ENCODE peak calls at places on chromosomes 3 and 15, in four cellular contexts. B, G, X and H are unnamed samples.

GRCh38 chr3:119301001-119301400 is 6.8 kb downstream of the ARHGAP31 start:
- DNase-seq in B (peak; percentile 77), G (no peak), X (no peak), H (no peak)

GRCh38 chr15:31101262-31102048 is at the start of gene TRPM1:
- DNase-seq in B (no peak), G (no peak), X (no peak), H (no peak)

GRCh38 chr3:72976182-72976825 is 20.3 kb upstream of the PPP4R2 start:
- DNase-seq in B (no peak), G (peak; percentile 64), X (no peak), H (no peak)

GRCh38 chr15:59676565-59676964 is 12.6 kb downstream of the BNIP2 start:
- DNase-seq in B (no peak), G (no peak), X (no peak), H (no peak)

GRCh38 chr3:52291508-52292181 is 4.0 kb downstream of the GLYCTK start:
- DNase-seq in B (peak; percentile 55), G (no peak), X (no peak), H (peak; percentile 86)

GRCh38 chr3:9732080-9732752 is 681 bp downstream of the BRPF1 start:
- DNase-seq in B (peak; percentile 76), G (no peak), X (no peak), H (peak; percentile 82)

GRCh38 chr3:177278016-177278415 is 80.7 kb upstream of the TBL1XR1 start:
- DNase-seq in B (no peak), G (no peak), X (no peak), H (no peak)

GRCh38 chr3:10280571-10280970 is 12.2 kb downstream of the GHRL start:
- DNase-seq in B (peak; percentile 26), G (no peak), X (no peak), H (no peak)

GRCh38 chr3:31968391-31968926 is 12.6 kb downstream of the OSBPL10 start:
- DNase-seq in B (no peak), G (peak; percentile 63), X (no peak), H (no peak)

GRCh38 chr15:67792250-67792942 is 32.9 kb upstream of the SKOR1 start:
- DNase-seq in B (no peak), G (no peak), X (no peak), H (no peak)

GRCh38 chr3:12585181-12585580 is 28.3 kb downstream of the MKRN2 start:
- DNase-seq in B (no peak), G (no peak), X (no peak), H (no peak)

GRCh38 chr15:91872356-91873132 is 19.0 kb downstream of the SLCO3A1 start:
- DNase-seq in B (peak; percentile 85), G (no peak), X (no peak), H (no peak)

GRCh38 chr15:37016287-37016686 is 84.1 kb downstream of the MEIS2 start:
- DNase-seq in B (no peak), G (peak; percentile 82), X (peak; percentile 71), H (no peak)

DNA sequence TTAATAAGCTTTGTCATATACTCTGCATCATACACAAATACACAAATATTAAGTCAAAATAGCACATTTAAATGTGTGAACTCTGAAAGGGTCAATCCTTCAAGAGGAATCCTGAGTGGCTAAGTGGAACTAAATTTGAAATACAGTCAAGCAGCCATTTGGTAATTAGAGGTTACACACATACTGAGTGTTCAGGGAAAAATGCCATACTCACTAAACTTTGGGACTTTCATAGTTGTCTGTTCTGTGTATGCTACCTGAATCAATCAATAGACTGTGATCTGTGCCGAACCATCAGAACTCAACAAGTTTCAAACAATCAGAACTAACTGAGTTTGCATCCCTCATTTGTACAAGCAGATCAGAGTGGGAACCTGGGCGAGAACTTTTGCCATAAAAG is 15.3 kb downstream of the ANKRD28 start:
- DNase-seq in B (no peak), G (no peak), X (no peak), H (no peak)
- H3K4me3 ChIP-seq in B (no peak overlapping the region), G (no peak overlapping the region), X (no peak overlapping the region), H (no peak overlapping the region)

GRCh38 chr15:34132881-34133280 is 31.0 kb downstream of the PGBD4 start:
- DNase-seq in B (no peak), G (no peak), X (no peak), H (no peak)
- H3K36me3 ChIP-seq in B (no peaks in the 10 kb centered on the region), G (no peaks in the 10 kb centered on the region), X (no peaks in the 10 kb centered on the region), H (no peaks in the 10 kb centered on the region)

GRCh38 chr3:133893683-133894333 is 1.9 kb downstream of the RAB6B start:
- DNase-seq in B (no peak), G (no peak), X (no peak), H (no peak)

GRCh38 chr3:133896002-133896761 is 500 bp upstream of the RAB6B start:
- DNase-seq in B (no peak), G (peak; percentile 11), X (no peak), H (peak; percentile 75)

GRCh38 chr3:133892546-133893231 is 3.0 kb downstream of the RAB6B start:
- DNase-seq in B (no peak), G (no peak), X (no peak), H (no peak)

GRCh38 chr3:133895208-133896001 is at the start of gene RAB6B:
- DNase-seq in B (peak; percentile 71), G (peak; percentile 50), X (no peak), H (peak; percentile 95)

DNA sequence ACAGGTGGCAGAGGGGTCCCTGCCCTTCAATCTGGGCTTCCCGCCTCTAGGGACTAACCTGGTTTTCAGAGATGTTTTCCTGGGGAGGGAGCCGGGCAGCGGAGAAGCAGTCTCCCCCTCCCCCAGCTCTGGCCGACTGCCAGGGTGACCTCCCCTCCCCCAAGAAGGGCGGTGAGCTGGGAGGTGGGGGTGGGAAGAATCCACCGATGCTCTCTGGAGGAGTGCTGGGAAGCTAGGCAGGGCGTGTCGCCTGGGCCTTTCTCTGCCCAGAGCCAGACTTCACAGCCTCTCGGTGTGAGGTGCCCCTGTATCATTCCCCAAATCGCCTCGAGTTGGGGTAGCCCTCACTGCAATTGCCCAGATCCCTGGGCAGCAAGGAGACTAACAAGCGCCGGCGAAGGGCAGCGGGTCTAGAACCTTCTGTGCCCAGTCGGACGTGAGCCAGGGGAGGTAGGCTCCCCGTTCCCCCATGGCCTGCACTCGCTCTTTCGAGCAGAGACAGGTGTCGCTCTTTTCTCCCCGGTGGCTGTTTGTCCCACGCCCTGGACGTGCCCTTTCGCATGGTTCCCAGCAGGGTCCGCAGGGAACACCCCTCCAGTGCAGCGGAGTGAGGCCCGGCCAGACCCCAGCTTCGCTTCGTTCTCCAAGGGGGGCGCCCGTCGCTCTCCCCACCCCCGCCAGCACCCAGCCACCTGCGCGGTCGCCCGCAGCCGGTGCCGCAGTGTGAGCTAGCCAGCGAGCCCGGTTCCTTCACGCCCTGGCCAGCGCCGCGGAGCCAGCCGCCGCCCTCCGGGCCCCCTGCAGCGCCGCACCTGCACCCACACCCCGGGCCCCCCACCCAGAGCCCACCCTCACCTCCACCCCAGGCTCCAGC is 1.1 kb downstream of the RAB6B start:
- DNase-seq in B (no peak), G (no peak), X (no peak), H (peak; percentile 80)
- H3K4me3 ChIP-seq in B (peak overlapping the region; percentile 60), G (peak overlapping the region; percentile 78), X (peak overlapping the region; percentile 89), H (peak overlapping the region; percentile 70)

DNA sequence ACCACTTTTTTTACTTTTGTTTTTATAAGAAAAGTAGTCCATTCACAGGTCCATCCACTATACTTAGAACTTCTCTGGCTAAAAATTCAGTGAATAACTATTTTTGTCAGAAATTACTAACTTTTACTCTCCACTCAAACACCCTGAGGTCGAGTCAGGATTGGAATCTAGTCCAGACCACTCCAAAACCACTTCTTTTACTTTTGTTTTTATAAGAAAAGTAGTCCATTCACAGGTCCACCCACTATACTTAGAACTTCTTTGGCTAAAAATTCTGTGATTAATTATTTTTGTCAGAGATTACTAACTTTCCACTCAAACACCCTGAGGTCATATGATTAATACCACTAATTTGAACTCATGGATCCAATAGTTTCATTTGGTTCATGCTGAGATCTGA is 239.4 kb downstream of the RORA start:
- DNase-seq in B (no peak), G (no peak), X (no peak), H (no peak)
- H3K36me3 ChIP-seq in B (no peaks in the 10 kb centered on the region), G (no peaks in the 10 kb centered on the region), X (no peaks in the 10 kb centered on the region), H (no peaks in the 10 kb centered on the region)

GRCh38 chr15:78406016-78406590 is 31.9 kb upstream of the IREB2 start:
- DNase-seq in B (no peak), G (no peak), X (no peak), H (no peak)
- H3K4me3 ChIP-seq in B (no peak overlapping the region), G (no peak overlapping the region), X (no peak overlapping the region), H (no peak overlapping the region)